ENCODE peak calls at places on chromosome 16, in five cellular contexts. S is AG04449; K is RPMI7951; M is NCI-H510A; L is stimulated activated CD4-positive, alpha-beta T cell treated with anti-CD3 and anti-CD28 coated beads, Interleukin-1b, Interleukin-23, amount 100 ng/mL, for 24 hours. B is an unnamed sample.

GRCh38 chr16:66549284-66550131 is at the start of gene TK2:
- DNase-seq in S (no peak), K (no peak), M (no peak), L (peak), B (peak)

GRCh38 chr16:75120253-75120652 is 3.7 kb upstream of the LDHD start:
- DNase-seq in S (no peak), K (no peak), M (no peak), L (no peak), B (no peak)

GRCh38 chr16:74695450-74696422 is 4.9 kb downstream of the MLKL start:
- DNase-seq in S (peak), K (peak), M (peak), L (peak), B (peak)

GRCh38 chr16:65005696-65006095 is 116.2 kb downstream of the CDH11 start:
- DNase-seq in S (no peak), K (no peak), M (no peak), L (no peak), B (no peak)

GRCh38 chr16:57899771-57900661 is 70.9 kb downstream of the CNGB1 start:
- DNase-seq in S (no peak), K (peak), M (no peak), L (peak), B (peak)

GRCh38 chr16:14365200-14365851 is 264.7 kb downstream of the PARN start:
- DNase-seq in S (no peak), K (peak), M (no peak), L (no peak), B (no peak)

GRCh38 chr16:70267516-70267915 is 15.8 kb upstream of the EXOSC6 start:
- DNase-seq in S (no peak), K (peak), M (no peak), L (no peak), B (peak)

GRCh38 chr16:47461598-47462266 is 601 bp downstream of the PHKB start:
- DNase-seq in S (no peak), K (peak), M (no peak), L (no peak), B (peak)

GRCh38 chr16:81467815-81468214 is 23.2 kb downstream of the CMIP start:
- DNase-seq in S (no peak), K (no peak), M (no peak), L (no peak), B (no peak)

GRCh38 chr16:82862057-82862456 is 235.3 kb downstream of the CDH13 start:
- DNase-seq in S (no peak), K (no peak), M (no peak), L (no peak), B (no peak)

GRCh38 chr16:88700636-88701482 is 5.3 kb downstream of the RNF166 start:
- DNase-seq in S (peak), K (peak), M (no peak), L (peak), B (peak)

GRCh38 chr16:8831450-8832382 is 34.1 kb downstream of the PMM2 start:
- DNase-seq in S (no peak), K (no peak), M (no peak), L (no peak), B (no peak)

GRCh38 chr16:17470871-17471744 is at the start of gene XYLT1:
- DNase-seq in S (peak), K (peak), M (peak), L (no peak), B (peak)

GRCh38 chr16:31301708-31302400 is 42.1 kb downstream of the ITGAM start:
- DNase-seq in S (no peak), K (peak), M (no peak), L (no peak), B (peak)

GRCh38 chr16:22813223-22813945 is 578 bp upstream of the HS3ST2 start:
- DNase-seq in S (no peak), K (peak), M (peak), L (peak), B (peak)

GRCh38 chr16:51820176-51820575 is 669.1 kb upstream of the SALL1 start:
- DNase-seq in S (no peak), K (no peak), M (no peak), L (no peak), B (no peak)

GRCh38 chr16:77677129-77677528 is 45.2 kb upstream of the NUDT7 start:
- DNase-seq in S (no peak), K (peak), M (no peak), L (no peak), B (no peak)

GRCh38 chr16:75252946-75253911 is 1.8 kb upstream of the BCAR1 start:
- DNase-seq in S (peak), K (no peak), M (no peak), L (no peak), B (peak)

GRCh38 chr16:87043273-87044030 is 273.7 kb downstream of the C16orf95 start:
- DNase-seq in S (no peak), K (no peak), M (no peak), L (no peak), B (no peak)

GRCh38 chr16:28063047-28063521 is 430 bp downstream of the GSG1L start:
- DNase-seq in S (no peak), K (no peak), M (no peak), L (no peak), B (no peak)

GRCh38 chr16:3569851-3570250 is 7.4 kb downstream of the NLRC3 start:
- DNase-seq in S (no peak), K (no peak), M (no peak), L (no peak), B (no peak)

GRCh38 chr16:25771812-25772568 is 80.2 kb downstream of the HS3ST4 start:
- DNase-seq in S (no peak), K (no peak), M (no peak), L (no peak), B (no peak)

GRCh38 chr16:8795096-8795495 is 2.3 kb downstream of the TMEM186 start:
- DNase-seq in S (no peak), K (no peak), M (peak), L (no peak), B (no peak)

GRCh38 chr16:57998484-57998883 is 2.0 kb downstream of the ZNF319 start:
- DNase-seq in S (no peak), K (no peak), M (no peak), L (no peak), B (peak)

GRCh38 chr16:1770328-1771071 is 843 bp downstream of the NME3 start:
- DNase-seq in S (no peak), K (no peak), M (peak), L (peak), B (peak)

GRCh38 chr16:84088695-84089395 is 27.9 kb downstream of the MBTPS1 start:
- DNase-seq in S (no peak), K (no peak), M (no peak), L (peak), B (peak)

GRCh38 chr16:63289834-63290460 is 1253.7 kb upstream of the CDH8 start:
- DNase-seq in S (no peak), K (peak), M (peak), L (no peak), B (peak)